ENCODE peak calls at places on chromosome 20, in four cellular contexts. One of them, this sample, is unnamed.

GRCh38 chr20:57480444-57481152 is 44.3 kb downstream of the CTCFL start:
- DNase-seq in HCT116: no peak
- DNase-seq in OCI-LY7: peak; percentile 95
- DNase-seq in GM23338: no peak
- DNase-seq in this sample: peak; percentile 92

GRCh38 chr20:40962733-40963504 is 65.7 kb upstream of the TOP1 start:
- DNase-seq in GM23338: peak; percentile 85
- DNase-seq in OCI-LY7: peak; percentile 80
- DNase-seq in HCT116: peak; percentile 51
- DNase-seq in this sample: peak; percentile 69

GRCh38 chr20:45695496-45695895 is 6.3 kb upstream of the WFDC13 start:
- DNase-seq in GM23338: no peak
- DNase-seq in OCI-LY7: no peak
- DNase-seq in HCT116: no peak
- DNase-seq in this sample: no peak

GRCh38 chr20:4026093-4026601 is 10.8 kb upstream of the RNF24 start:
- DNase-seq in GM23338: peak; percentile 62
- DNase-seq in OCI-LY7: no peak
- DNase-seq in HCT116: no peak
- DNase-seq in this sample: no peak

GRCh38 chr20:56328861-56329260 is 29.9 kb upstream of the FAM210B start:
- DNase-seq in OCI-LY7: peak; percentile 12
- DNase-seq in HCT116: no peak
- DNase-seq in GM23338: no peak
- DNase-seq in this sample: peak; percentile 47

GRCh38 chr20:61663521-61664425 is 401.9 kb downstream of the TAF4 start:
- DNase-seq in OCI-LY7: no peak
- DNase-seq in GM23338: no peak
- DNase-seq in HCT116: no peak
- DNase-seq in this sample: no peak

GRCh38 chr20:38119446-38119845 is 45.6 kb downstream of the TGM2 start:
- DNase-seq in GM23338: no peak
- DNase-seq in HCT116: no peak
- DNase-seq in OCI-LY7: no peak
- DNase-seq in this sample: no peak

GRCh38 chr20:8127553-8128255 is 4.4 kb upstream of the PLCB1 start:
- DNase-seq in OCI-LY7: no peak
- DNase-seq in HCT116: no peak
- DNase-seq in GM23338: no peak
- DNase-seq in this sample: peak; percentile 59

GRCh38 chr20:33793011-33793931 is 17.9 kb upstream of the CHMP4B start:
- DNase-seq in OCI-LY7: no peak
- DNase-seq in HCT116: no peak
- DNase-seq in GM23338: no peak
- DNase-seq in this sample: no peak

GRCh38 chr20:41261260-41261659 is 56.3 kb downstream of the ZHX3 start:
- DNase-seq in GM23338: no peak
- DNase-seq in HCT116: no peak
- DNase-seq in OCI-LY7: no peak
- DNase-seq in this sample: no peak

GRCh38 chr20:4272225-4272624 is 256.9 kb upstream of the RNF24 start:
- DNase-seq in HCT116: no peak
- DNase-seq in GM23338: no peak
- DNase-seq in OCI-LY7: no peak
- DNase-seq in this sample: no peak

GRCh38 chr20:48008850-48009535 is 223.7 kb upstream of the SULF2 start:
- DNase-seq in HCT116: no peak
- DNase-seq in OCI-LY7: no peak
- DNase-seq in GM23338: no peak
- DNase-seq in this sample: no peak

GRCh38 chr20:5843054-5843731 is 93.0 kb downstream of the SHLD1 start:
- DNase-seq in GM23338: no peak
- DNase-seq in OCI-LY7: no peak
- DNase-seq in HCT116: no peak
- DNase-seq in this sample: no peak

GRCh38 chr20:42530855-42531674 is 658.6 kb downstream of the PTPRT start:
- DNase-seq in OCI-LY7: peak; percentile 40
- DNase-seq in GM23338: peak; percentile 13
- DNase-seq in HCT116: no peak
- DNase-seq in this sample: peak; percentile 63

GRCh38 chr20:10469599-10469998 is 34.5 kb downstream of the SLX4IP start:
- DNase-seq in OCI-LY7: peak; percentile 12
- DNase-seq in GM23338: peak; percentile 88
- DNase-seq in HCT116: peak; percentile 46
- DNase-seq in this sample: peak; percentile 51

GRCh38 chr20:6909608-6910007 is 142.1 kb downstream of the BMP2 start:
- DNase-seq in OCI-LY7: no peak
- DNase-seq in GM23338: no peak
- DNase-seq in HCT116: no peak
- DNase-seq in this sample: peak; percentile 31

GRCh38 chr20:48377940-48378339 is 449.9 kb downstream of the PREX1 start:
- DNase-seq in HCT116: no peak
- DNase-seq in OCI-LY7: no peak
- DNase-seq in GM23338: no peak
- DNase-seq in this sample: no peak

GRCh38 chr20:2397595-2398145 is 17.0 kb downstream of the TGM6 start:
- DNase-seq in GM23338: peak; percentile 48
- DNase-seq in OCI-LY7: no peak
- DNase-seq in HCT116: no peak
- DNase-seq in this sample: no peak

GRCh38 chr20:40477805-40478204 is 211.2 kb downstream of the MAFB start:
- DNase-seq in OCI-LY7: no peak
- DNase-seq in GM23338: no peak
- DNase-seq in HCT116: no peak
- DNase-seq in this sample: no peak

GRCh38 chr20:45823949-45824835 is 2.9 kb downstream of the TNNC2 start:
- DNase-seq in GM23338: peak; percentile 89
- DNase-seq in HCT116: no peak
- DNase-seq in OCI-LY7: peak; percentile 59
- DNase-seq in this sample: no peak

GRCh38 chr20:19885981-19886665 is 128.1 kb downstream of the RIN2 start:
- DNase-seq in HCT116: no peak
- DNase-seq in OCI-LY7: no peak
- DNase-seq in GM23338: peak; percentile 7
- DNase-seq in this sample: no peak
- TF ChIP-seq EZH2phosphoT487 in HCT116: no peak
- TF ChIP-seq EZH2phosphoT487 in OCI-LY7: no peak
- TF ChIP-seq EZH2phosphoT487 in GM23338: no peak
- TF ChIP-seq EZH2phosphoT487 in this sample: no peak

DNA sequence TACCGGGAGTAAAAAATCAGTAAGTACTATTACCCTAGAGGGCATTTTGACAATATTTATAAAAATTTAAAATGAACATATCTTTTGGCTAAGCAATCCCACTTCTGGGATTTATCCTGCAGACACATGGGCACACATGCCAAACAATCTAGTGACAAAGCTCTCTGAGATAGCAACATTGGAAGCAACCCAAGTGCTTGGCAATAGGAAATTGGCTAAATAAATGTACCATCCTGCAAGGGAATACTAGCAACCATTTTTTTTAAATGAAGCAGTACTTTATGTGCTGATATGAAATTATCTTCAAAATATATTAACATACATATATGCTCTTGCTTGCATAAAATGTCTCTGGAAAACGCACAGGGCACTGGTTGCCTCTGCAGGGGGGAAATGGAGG is 133.8 kb downstream of the SNX5 start:
- DNase-seq in GM23338: no peak
- DNase-seq in OCI-LY7: no peak
- DNase-seq in HCT116: no peak
- DNase-seq in this sample: no peak
- H3K4me2 ChIP-seq in GM23338: no peak overlapping the region
- H3K4me2 ChIP-seq in OCI-LY7: no peak overlapping the region
- H3K4me2 ChIP-seq in HCT116: peak overlapping the region; percentile 65
- H3K4me2 ChIP-seq in this sample: no peak overlapping the region

GRCh38 chr20:50520222-50520877 is 10.2 kb downstream of the PTPN1 start:
- DNase-seq in OCI-LY7: no peak
- DNase-seq in HCT116: no peak
- DNase-seq in GM23338: no peak
- DNase-seq in this sample: no peak
- TF ChIP-seq CTCF in OCI-LY7: no peak
- TF ChIP-seq CTCF in HCT116: no peak
- TF ChIP-seq CTCF in GM23338: no peak
- TF ChIP-seq CTCF in this sample: no peak

GRCh38 chr20:52893498-52893897 is 78.7 kb upstream of the TSHZ2 start:
- DNase-seq in OCI-LY7: no peak
- DNase-seq in GM23338: no peak
- DNase-seq in HCT116: no peak
- DNase-seq in this sample: no peak
- TF ChIP-seq EZH2phosphoT487 in OCI-LY7: no peak
- TF ChIP-seq EZH2phosphoT487 in GM23338: no peak
- TF ChIP-seq EZH2phosphoT487 in HCT116: no peak
- TF ChIP-seq EZH2phosphoT487 in this sample: no peak

GRCh38 chr20:43843965-43844660 is 70.5 kb upstream of the TOX2 start:
- DNase-seq in GM23338: no peak
- DNase-seq in HCT116: no peak
- DNase-seq in OCI-LY7: no peak
- DNase-seq in this sample: no peak

GRCh38 chr20:43849496-43850197 is 65.0 kb upstream of the TOX2 start:
- DNase-seq in HCT116: no peak
- DNase-seq in OCI-LY7: no peak
- DNase-seq in GM23338: no peak
- DNase-seq in this sample: no peak

GRCh38 chr20:43844778-43845614 is 69.7 kb upstream of the TOX2 start:
- DNase-seq in GM23338: no peak
- DNase-seq in OCI-LY7: no peak
- DNase-seq in HCT116: peak; percentile 74
- DNase-seq in this sample: peak; percentile 27

GRCh38 chr20:43843096-43843964 is 71.3 kb upstream of the TOX2 start:
- DNase-seq in OCI-LY7: no peak
- DNase-seq in HCT116: no peak
- DNase-seq in GM23338: no peak
- DNase-seq in this sample: peak; percentile 90

DNA sequence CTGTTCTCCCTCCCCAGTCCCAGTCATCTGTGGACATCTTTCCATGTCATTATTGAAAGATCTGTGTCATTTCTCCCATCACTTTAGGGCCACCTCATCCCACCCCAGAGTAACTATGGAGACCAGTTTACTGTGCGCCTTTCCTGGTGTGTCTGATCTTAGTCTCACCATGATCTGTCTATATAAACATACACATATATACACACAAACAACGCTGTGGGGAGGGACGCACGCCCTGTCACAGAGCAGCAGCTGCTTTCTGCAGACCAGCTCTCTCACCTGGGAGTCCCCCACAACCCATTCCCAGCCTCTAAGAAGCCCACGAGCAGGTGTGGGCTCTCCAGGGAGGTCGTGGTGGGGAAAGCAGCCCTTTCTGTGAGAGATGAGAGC is 68.1 kb upstream of the TOX2 start:
- DNase-seq in HCT116: no peak
- DNase-seq in OCI-LY7: no peak
- DNase-seq in GM23338: no peak
- DNase-seq in this sample: no peak
- H3K4me2 ChIP-seq in HCT116: no peak overlapping the region
- H3K4me2 ChIP-seq in OCI-LY7: no peak overlapping the region
- H3K4me2 ChIP-seq in GM23338: no peak overlapping the region
- H3K4me2 ChIP-seq in this sample: peak overlapping the region; percentile 38

GRCh38 chr20:23260181-23260840 is 90.3 kb upstream of the NXT1 start:
- DNase-seq in HCT116: no peak
- DNase-seq in OCI-LY7: no peak
- DNase-seq in GM23338: no peak
- DNase-seq in this sample: no peak

GRCh38 chr20:23255658-23256385 is 94.8 kb upstream of the NXT1 start:
- DNase-seq in HCT116: no peak
- DNase-seq in OCI-LY7: no peak
- DNase-seq in GM23338: no peak
- DNase-seq in this sample: no peak

GRCh38 chr20:23257106-23257761 is 93.4 kb upstream of the NXT1 start:
- DNase-seq in GM23338: no peak
- DNase-seq in HCT116: no peak
- DNase-seq in OCI-LY7: no peak
- DNase-seq in this sample: no peak

GRCh38 chr20:23257848-23258746 is 92.5 kb upstream of the NXT1 start:
- DNase-seq in OCI-LY7: no peak
- DNase-seq in GM23338: no peak
- DNase-seq in HCT116: no peak
- DNase-seq in this sample: no peak

GRCh38 chr20:23258747-23259121 is 91.9 kb upstream of the NXT1 start:
- DNase-seq in OCI-LY7: no peak
- DNase-seq in HCT116: no peak
- DNase-seq in GM23338: no peak
- DNase-seq in this sample: no peak
- TF ChIP-seq CTCF in OCI-LY7: no peak
- TF ChIP-seq CTCF in HCT116: no peak
- TF ChIP-seq CTCF in GM23338: no peak
- TF ChIP-seq CTCF in this sample: no peak

DNA sequence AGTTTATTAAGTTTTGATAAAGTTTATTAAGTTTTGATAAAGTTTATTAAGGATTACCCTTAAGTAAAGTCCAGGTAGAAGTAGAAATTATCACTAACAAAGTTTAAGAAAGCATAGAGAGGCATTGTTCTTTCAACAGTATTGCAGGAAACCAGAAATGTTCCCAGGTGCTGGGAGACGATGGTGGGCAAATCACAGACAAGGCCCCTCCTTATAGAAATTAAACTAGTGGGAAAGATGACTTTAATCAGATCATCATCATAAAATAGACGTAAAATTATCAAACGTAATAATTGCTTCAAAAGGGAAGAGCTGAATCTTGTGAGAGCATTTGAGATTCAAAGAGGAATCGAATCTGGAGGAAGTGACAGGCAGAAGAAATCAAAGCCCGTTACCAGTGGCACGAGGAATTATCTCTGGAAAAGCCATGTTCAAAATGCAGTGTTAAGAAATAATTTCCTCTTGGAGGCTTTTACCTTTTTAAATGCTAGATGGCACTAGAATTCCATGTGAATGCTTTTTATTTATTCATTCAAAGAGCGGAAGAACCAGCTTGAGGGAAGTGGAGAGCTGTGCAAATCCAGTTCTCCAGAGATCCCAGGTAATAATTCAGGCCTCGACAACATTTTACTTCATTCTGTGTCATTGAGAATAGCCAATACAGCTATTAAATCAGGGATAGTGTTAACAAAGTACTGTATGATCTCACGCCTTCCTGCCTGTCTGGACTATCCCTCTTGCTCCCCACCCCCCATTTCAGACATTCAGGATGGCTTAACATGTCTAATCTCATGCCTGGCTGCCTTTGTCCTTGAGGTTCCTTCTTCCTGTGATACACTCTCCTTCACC is 1.0 kb upstream of the APMAP start:
- DNase-seq in OCI-LY7: peak; percentile 40
- DNase-seq in GM23338: no peak
- DNase-seq in HCT116: no peak
- DNase-seq in this sample: peak; percentile 18
- TF ChIP-seq EZH2phosphoT487 in OCI-LY7: no peak
- TF ChIP-seq EZH2phosphoT487 in GM23338: no peak
- TF ChIP-seq EZH2phosphoT487 in HCT116: no peak
- TF ChIP-seq EZH2phosphoT487 in this sample: no peak

This sample was measured in MM.1S.